ENCODE peak calls at places on chromosomes 2 and 18, in six cellular contexts. T is fibroblast of lung, C is HFF-Myc, O is stomach, K is left ventricle myocardium inferior, V is WERI-Rb-1. F is an unnamed sample.
A peak's percentile ranks its signal among the peaks of the same experiment; 100 is the strongest.

GRCh38 chr2:207503234-207503633 is 26.5 kb upstream of the CREB1 start:
- DNase-seq in O (no peak), K (peak; percentile 50), C (no peak), T (no peak), V (no peak), F (no peak)

GRCh38 chr18:62245699-62246098 is 58.6 kb downstream of the RELCH start:
- DNase-seq in T (no peak), V (no peak), O (no peak), K (no peak), C (no peak), F (no peak)

GRCh38 chr18:69992776-69993175 is 45.1 kb upstream of the CD226 start:
- DNase-seq in C (peak; percentile 12), O (no peak), V (no peak), T (peak; percentile 8), K (no peak), F (no peak)

GRCh38 chr18:53909668-53910067 is 314.8 kb downstream of the MBD2 start:
- DNase-seq in T (no peak), K (no peak), C (no peak), V (peak; percentile 44), O (no peak), F (no peak)

GRCh38 chr2:9617296-9617695 is 13.5 kb downstream of the YWHAQ start:
- DNase-seq in C (no peak), O (no peak), V (no peak), T (no peak), K (no peak), F (no peak)

GRCh38 chr2:117794668-117795067 is 19.8 kb upstream of the DDX18 start:
- DNase-seq in C (no peak), O (no peak), T (no peak), K (no peak), V (no peak), F (no peak)

GRCh38 chr2:67516899-67517530 is 119.9 kb downstream of the ETAA1 start:
- DNase-seq in K (no peak), O (no peak), V (no peak), T (peak; percentile 98), C (no peak), F (no peak)

GRCh38 chr2:234496835-234497591 is at the start of gene ARL4C:
- DNase-seq in V (peak; percentile 50), K (peak; percentile 64), T (peak; percentile 66), C (no peak), O (peak; percentile 71), F (peak; percentile 77)

GRCh38 chr2:237278593-237278992 is 135.4 kb downstream of the COL6A3 start:
- DNase-seq in K (peak; percentile 58), T (peak; percentile 86), V (no peak), C (no peak), O (no peak), F (no peak)

GRCh38 chr2:181821064-181821463 is 70.5 kb upstream of the ITPRID2 start:
- DNase-seq in K (no peak), C (no peak), O (no peak), V (no peak), T (no peak), F (no peak)

GRCh38 chr2:230137902-230138539 is 69.3 kb upstream of the SLC16A14 start:
- DNase-seq in C (no peak), O (no peak), K (no peak), V (no peak), T (no peak), F (no peak)

GRCh38 chr2:100891911-100892642 is 72.1 kb downstream of the NPAS2 start:
- DNase-seq in K (peak; percentile 39), O (no peak), C (no peak), V (no peak), T (peak; percentile 50), F (no peak)

GRCh38 chr2:62194558-62195420 is 1.1 kb upstream of the B3GNT2 start:
- DNase-seq in O (no peak), V (no peak), K (no peak), C (no peak), T (no peak), F (peak; percentile 21)

GRCh38 chr2:148721991-148722777 is 77.6 kb downstream of the EPC2 start:
- DNase-seq in O (no peak), C (no peak), T (no peak), K (no peak), V (no peak), F (no peak)

GRCh38 chr2:197786010-197786877 is 1.1 kb upstream of the BOLL start:
- DNase-seq in V (no peak), C (no peak), O (peak; percentile 56), K (peak; percentile 22), T (no peak), F (peak; percentile 51)

GRCh38 chr2:240451108-240451611 is 15.7 kb downstream of the GPC1 start:
- DNase-seq in C (no peak), O (no peak), K (peak; percentile 18), T (no peak), V (no peak), F (peak; percentile 38)

GRCh38 chr2:128381001-128381938 is 62.6 kb upstream of the HS6ST1 start:
- DNase-seq in O (peak; percentile 21), C (no peak), V (peak; percentile 45), T (no peak), K (no peak), F (no peak)

GRCh38 chr2:108417254-108417653 is 31.8 kb upstream of the GCC2 start:
- DNase-seq in K (no peak), O (peak; percentile 30), C (no peak), T (no peak), V (no peak), F (no peak)

GRCh38 chr18:13217971-13218375 is 587 bp upstream of the LDLRAD4 start:
- DNase-seq in T (no peak), O (no peak), K (peak; percentile 57), V (peak; percentile 49), C (no peak), F (peak; percentile 68)

GRCh38 chr18:13218376-13219011 is at the start of gene LDLRAD4:
- DNase-seq in V (peak; percentile 51), C (no peak), T (no peak), K (peak; percentile 65), O (peak; percentile 39), F (peak; percentile 59)

GRCh38 chr18:13217466-13217961 is 1.0 kb upstream of the LDLRAD4 start:
- DNase-seq in C (no peak), K (peak; percentile 78), V (peak; percentile 75), O (peak; percentile 58), T (no peak), F (peak; percentile 83)

GRCh38 chr18:13216092-13216582 is 2.4 kb upstream of the LDLRAD4 start:
- DNase-seq in C (peak; percentile 27), T (peak; percentile 69), V (peak; percentile 74), K (peak; percentile 72), O (peak; percentile 81), F (peak; percentile 89)

GRCh38 chr18:13216732-13217465 is 1.7 kb upstream of the LDLRAD4 start:
- DNase-seq in T (no peak), K (peak; percentile 59), C (no peak), O (peak; percentile 46), V (peak; percentile 60), F (peak; percentile 73)
- TF ChIP-seq CTCF in T (peak; percentile 5), K (peak; percentile 61), C (no peak), O (no peak), V (peak; percentile 56), F (no peak)

GRCh38 chr2:193824474-193824873 is 1629.7 kb upstream of the TMEFF2 start:
- DNase-seq in O (no peak), C (no peak), K (no peak), T (no peak), V (no peak), F (no peak)
- H3K4me3 ChIP-seq in O (no peak overlapping the region), C (no peak overlapping the region), K (no peak overlapping the region), T (no peak overlapping the region), V (no peak overlapping the region), F (no peak overlapping the region)

GRCh38 chr2:236107536-236107935 is 60.6 kb downstream of the GBX2 start:
- DNase-seq in C (no peak), V (no peak), K (no peak), T (no peak), O (no peak), F (no peak)

GRCh38 chr2:236107971-236108625 is 60.1 kb downstream of the GBX2 start:
- DNase-seq in T (no peak), O (no peak), C (no peak), K (no peak), V (no peak), F (no peak)

GRCh38 chr2:236106761-236107160 is 61.4 kb downstream of the GBX2 start:
- DNase-seq in K (no peak), C (no peak), T (no peak), O (no peak), V (no peak), F (no peak)

GRCh38 chr2:236109061-236109460 is 59.1 kb downstream of the GBX2 start:
- DNase-seq in V (no peak), K (no peak), T (no peak), C (no peak), O (no peak), F (no peak)

DNA sequence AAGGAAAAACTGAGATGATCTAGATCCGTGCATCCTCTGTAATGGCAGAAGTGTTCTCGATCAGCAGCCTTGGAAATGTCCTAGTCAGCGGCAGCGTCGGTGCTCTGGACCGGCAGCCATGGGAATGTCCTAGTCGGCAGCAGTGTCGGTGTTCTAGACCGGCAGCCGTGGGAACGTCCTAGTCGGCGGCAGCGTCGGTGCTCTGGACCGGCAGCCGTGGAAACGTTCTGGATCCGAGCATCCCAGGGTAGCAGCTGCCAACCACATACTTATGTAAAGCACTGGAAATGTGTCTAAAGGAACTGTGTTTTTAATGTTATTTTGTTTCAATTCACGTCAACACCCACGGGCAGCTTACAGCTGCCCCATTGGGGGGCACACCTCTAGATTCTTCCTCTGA is 58.7 kb downstream of the GBX2 start:
- DNase-seq in V (no peak), T (no peak), K (no peak), O (no peak), C (no peak), F (no peak)
- TF ChIP-seq CTCF in V (no peak), T (no peak), K (no peak), O (no peak), C (no peak), F (no peak)

GRCh38 chr2:151946856-151947523 is 118.8 kb upstream of the ARL5A start:
- DNase-seq in O (no peak), V (peak; percentile 8), K (no peak), T (no peak), C (no peak), F (no peak)

GRCh38 chr2:151945186-151945585 is 117.0 kb upstream of the ARL5A start:
- DNase-seq in C (no peak), O (no peak), T (no peak), K (no peak), V (no peak), F (no peak)

GRCh38 chr2:151943461-151943860 is 115.2 kb upstream of the ARL5A start:
- DNase-seq in T (no peak), V (no peak), O (no peak), C (no peak), K (no peak), F (no peak)

GRCh38 chr2:151945602-151946001 is 117.4 kb upstream of the ARL5A start:
- DNase-seq in C (no peak), V (no peak), T (no peak), K (no peak), O (no peak), F (no peak)

DNA sequence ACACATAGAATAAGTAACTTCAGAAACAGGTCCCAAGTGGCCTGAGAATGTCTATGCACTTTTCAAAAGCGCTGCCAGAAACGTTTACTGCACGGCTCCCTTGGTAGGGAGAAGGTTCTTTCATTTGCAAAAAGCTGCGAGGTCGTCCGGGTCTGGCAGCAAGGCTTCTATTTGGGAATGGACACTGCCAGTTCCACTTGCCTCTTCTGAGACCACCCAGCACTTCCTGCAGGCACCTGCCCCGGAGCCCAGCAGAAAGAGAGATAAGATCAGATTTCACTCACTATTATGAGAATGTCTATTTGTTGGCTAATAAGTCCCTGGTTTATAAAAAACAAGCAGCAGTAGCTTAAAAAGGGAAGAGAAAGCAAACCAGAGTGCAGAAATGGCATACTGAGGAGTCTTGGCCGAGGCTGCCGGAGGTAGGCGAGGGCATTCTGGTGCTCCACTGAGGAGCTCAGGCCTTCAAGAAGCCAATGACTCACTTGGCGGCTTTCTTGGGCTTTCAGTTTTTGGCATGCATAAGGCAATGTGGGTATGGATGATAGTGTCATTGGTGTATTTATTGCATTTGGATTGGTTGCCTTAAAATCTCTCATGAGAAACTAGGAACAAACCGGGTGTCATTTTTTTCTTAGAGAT is 119.4 kb upstream of the ARL5A start:
- DNase-seq in O (peak; percentile 34), V (no peak), T (no peak), C (no peak), K (no peak), F (no peak)
- H3K4me3 ChIP-seq in O (peak overlapping the region; percentile 33), V (no peak overlapping the region), T (no peak overlapping the region), C (no peak overlapping the region), K (peak overlapping the region; percentile 55), F (no peak overlapping the region)

F was measured in mucosa of descending colon.